ENCODE peak calls at places on chromosomes 7 and 10, in eight cellular contexts. M is T-cell; B is activated CD8-positive, alpha-beta memory T cell treated with anti-CD3 and anti-CD28 coated beads for 24 hours; H is activated naive CD4-positive, alpha-beta T cell; J is HT1080; A is D341Med; Y is activated T-cell treated with anti-CD3 and anti-CD28 coated beads for 1 hour; I is activated T-helper 1 cell treated with Interleukin-2 at 50 U/mL for 16 hours. T is an unnamed sample.

GRCh38 chr7:156064921-156065386 is 252.7 kb upstream of the SHH start:
- DNase-seq in M (no peak), B (no peak), H (no peak), J (peak), A (no peak), Y (no peak), I (no peak), T (no peak)

GRCh38 chr10:112904000-112904399 is 46.0 kb upstream of the TCF7L2 start:
- DNase-seq in M (no peak), B (no peak), H (no peak), J (peak), A (no peak), Y (no peak), I (no peak), T (no peak)

GRCh38 chr10:4359003-4359402 is 467.0 kb upstream of the AKR1E2 start:
- DNase-seq in M (no peak), B (no peak), H (no peak), J (no peak), A (no peak), Y (no peak), I (no peak), T (no peak)

GRCh38 chr10:16809074-16809718 is 8.0 kb downstream of the RSU1 start:
- DNase-seq in M (peak), B (peak), H (no peak), J (peak), A (peak), Y (peak), I (no peak), T (peak)

GRCh38 chr10:95341716-95342130 is 50.9 kb upstream of the PDLIM1 start:
- DNase-seq in M (no peak), B (no peak), H (no peak), J (no peak), A (no peak), Y (no peak), I (no peak), T (no peak)

GRCh38 chr7:65307651-65308299 is 65.9 kb upstream of the ZNF92 start:
- DNase-seq in M (peak), B (peak), H (peak), J (peak), A (peak), Y (peak), I (peak), T (peak)

GRCh38 chr7:47154781-47155180 is 427.1 kb downstream of the TNS3 start:
- DNase-seq in M (no peak), B (no peak), H (no peak), J (no peak), A (no peak), Y (no peak), I (no peak), T (no peak)

GRCh38 chr7:130896051-130896881 is 162.3 kb upstream of the KLF14 start:
- DNase-seq in M (no peak), B (peak), H (no peak), J (no peak), A (no peak), Y (no peak), I (no peak), T (no peak)

GRCh38 chr7:12706900-12707536 is 19.6 kb downstream of the ARL4A start:
- DNase-seq in M (no peak), B (no peak), H (no peak), J (peak), A (no peak), Y (no peak), I (no peak), T (no peak)

T was measured in WERI-Rb-1.